ENCODE peak calls at places on chromosomes 7 and 10, in five cellular contexts. E, N, C, T and L are unnamed samples.

GRCh38 chr7:157250605-157251228 is 86.1 kb upstream of the DNAJB6 start:
- DNase-seq in E (no peak), N (peak; percentile 78), C (peak; percentile 66), T (peak; percentile 28), L (peak; percentile 72)

GRCh38 chr7:23120106-23120505 is 14.5 kb downstream of the KLHL7 start:
- DNase-seq in E (no peak), N (no peak), C (no peak), T (no peak), L (no peak)

GRCh38 chr7:70005885-70006284 is 407.6 kb downstream of the AUTS2 start:
- DNase-seq in E (no peak), N (no peak), C (no peak), T (no peak), L (no peak)

GRCh38 chr7:240887-241421 is 48.6 kb downstream of the FAM20C start:
- DNase-seq in E (no peak), N (no peak), C (no peak), T (no peak), L (no peak)

GRCh38 chr7:48090095-48090805 is 1.2 kb downstream of the UPP1 start:
- DNase-seq in E (peak; percentile 22), N (no peak), C (peak; percentile 34), T (no peak), L (no peak)

GRCh38 chr7:16092711-16093110 is 328.6 kb downstream of the CRPPA start:
- DNase-seq in E (no peak), N (no peak), C (no peak), T (no peak), L (no peak)

GRCh38 chr10:12819071-12819470 is 182.4 kb downstream of the CCDC3 start:
- DNase-seq in E (no peak), N (peak; percentile 49), C (no peak), T (no peak), L (no peak)

GRCh38 chr7:70097639-70098038 is 499.4 kb downstream of the AUTS2 start:
- DNase-seq in E (no peak), N (no peak), C (no peak), T (no peak), L (no peak)

GRCh38 chr10:69089638-69090599 is 2.0 kb downstream of the SRGN start:
- DNase-seq in E (peak; percentile 66), N (no peak), C (peak; percentile 54), T (peak; percentile 74), L (no peak)

GRCh38 chr7:127619681-127620405 is 1.9 kb upstream of the PAX4 start:
- DNase-seq in E (peak; percentile 22), N (peak; percentile 41), C (no peak), T (no peak), L (no peak)

GRCh38 chr10:6327906-6328707 is 125.4 kb downstream of the PFKFB3 start:
- DNase-seq in E (no peak), N (no peak), C (no peak), T (no peak), L (no peak)

GRCh38 chr10:11444531-11445228 is 166.8 kb downstream of the USP6NL start:
- DNase-seq in E (no peak), N (no peak), C (no peak), T (no peak), L (no peak)

GRCh38 chr7:57404967-57405421 is 45.0 kb upstream of the ZNF716 start:
- DNase-seq in E (no peak), N (no peak), C (no peak), T (no peak), L (no peak)

GRCh38 chr7:37208528-37208927 is 240.1 kb downstream of the ELMO1 start:
- DNase-seq in E (peak; percentile 16), N (peak; percentile 73), C (peak; percentile 62), T (no peak), L (no peak)

GRCh38 chr7:73909051-73909941 is 48.3 kb downstream of the TMEM270 start:
- DNase-seq in E (no peak), N (peak; percentile 16), C (no peak), T (no peak), L (no peak)

GRCh38 chr7:85030893-85031292 is 156.0 kb downstream of the SEMA3D start:
- DNase-seq in E (no peak), N (peak; percentile 1), C (peak; percentile 79), T (no peak), L (no peak)

GRCh38 chr10:79252450-79252849 is 94.8 kb upstream of the PPIF start:
- DNase-seq in E (no peak), N (no peak), C (no peak), T (no peak), L (no peak)

GRCh38 chr10:22978287-22978686 is 50.4 kb downstream of the ARMC3 start:
- DNase-seq in E (no peak), N (no peak), C (no peak), T (no peak), L (no peak)

GRCh38 chr7:26490631-26491624 is 199.3 kb downstream of the SNX10 start:
- DNase-seq in E (no peak), N (peak; percentile 55), C (no peak), T (no peak), L (no peak)

GRCh38 chr10:114548662-114549061 is 109.4 kb downstream of the ABLIM1 start:
- DNase-seq in E (no peak), N (peak; percentile 68), C (peak; percentile 56), T (no peak), L (peak; percentile 37)

GRCh38 chr7:45031829-45032228 is 31.8 kb downstream of the CCM2 start:
- DNase-seq in E (no peak), N (no peak), C (no peak), T (no peak), L (no peak)

GRCh38 chr7:74399006-74399405 is 54.7 kb upstream of the GTF2IRD1 start:
- DNase-seq in E (no peak), N (no peak), C (no peak), T (no peak), L (no peak)

GRCh38 chr10:3755440-3756359 is 29.3 kb downstream of the KLF6 start:
- DNase-seq in E (no peak), N (no peak), C (peak; percentile 64), T (no peak), L (no peak)

GRCh38 chr7:83130623-83131545 is 31.8 kb downstream of the PCLO start:
- DNase-seq in E (no peak), N (no peak), C (no peak), T (no peak), L (no peak)

GRCh38 chr7:51126324-51126723 is 190.3 kb downstream of the COBL start:
- DNase-seq in E (no peak), N (no peak), C (no peak), T (no peak), L (no peak)

GRCh38 chr10:30752481-30752881 is 122.9 kb upstream of the LYZL2 start:
- DNase-seq in E (no peak), N (peak; percentile 63), C (no peak), T (no peak), L (no peak)

GRCh38 chr7:135923700-135924261 is 53.4 kb downstream of the MTPN start:
- DNase-seq in E (no peak), N (no peak), C (peak; percentile 96), T (no peak), L (no peak)

GRCh38 chr10:130777507-130778165 is 533.9 kb downstream of the TCERG1L start:
- DNase-seq in E (no peak), N (no peak), C (no peak), T (no peak), L (no peak)

GRCh38 chr10:105258674-105259065 is 617.6 kb downstream of the SORCS3 start:
- DNase-seq in E (no peak), N (no peak), C (no peak), T (no peak), L (no peak)

GRCh38 chr7:41754046-41754445 is 51.2 kb upstream of the INHBA start:
- DNase-seq in E (no peak), N (no peak), C (peak; percentile 15), T (no peak), L (no peak)

GRCh38 chr10:93180402-93181040 is 106.8 kb downstream of the CYP26A1 start:
- DNase-seq in E (no peak), N (peak; percentile 15), C (peak; percentile 7), T (no peak), L (no peak)

GRCh38 chr7:93029056-93029455 is 88.7 kb downstream of the SAMD9 start:
- DNase-seq in E (no peak), N (no peak), C (no peak), T (no peak), L (no peak)

GRCh38 chr10:21171936-21172773 is 275.0 kb upstream of the NEBL start:
- DNase-seq in E (no peak), N (no peak), C (no peak), T (no peak), L (no peak)

DNA sequence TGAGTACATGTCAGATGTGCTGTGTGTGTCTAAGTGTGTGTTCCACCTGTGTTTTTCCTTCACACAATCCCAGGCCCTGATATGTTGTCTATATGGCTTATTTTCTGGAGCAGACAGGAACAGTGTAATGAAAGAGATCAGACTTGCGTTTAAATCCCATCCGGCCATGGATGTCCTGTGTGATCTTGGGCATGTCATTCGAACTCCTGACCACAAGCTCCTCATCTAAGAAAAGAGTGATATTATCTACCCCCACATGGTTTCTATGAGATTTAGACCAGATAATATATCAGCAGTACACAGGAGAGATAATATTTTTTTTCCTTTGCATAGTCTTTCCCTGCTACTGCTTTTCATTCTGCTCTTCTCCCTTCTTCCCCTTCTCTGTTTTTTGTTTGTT is 37.3 kb downstream of the APBB1IP start:
- DNase-seq in E (no peak), N (no peak), C (no peak), T (no peak), L (no peak)
- H3K4me3 ChIP-seq in E (no peak overlapping the region), N (no peak overlapping the region), C (no peak overlapping the region), T (no peak overlapping the region), L (no peak overlapping the region)

DNA sequence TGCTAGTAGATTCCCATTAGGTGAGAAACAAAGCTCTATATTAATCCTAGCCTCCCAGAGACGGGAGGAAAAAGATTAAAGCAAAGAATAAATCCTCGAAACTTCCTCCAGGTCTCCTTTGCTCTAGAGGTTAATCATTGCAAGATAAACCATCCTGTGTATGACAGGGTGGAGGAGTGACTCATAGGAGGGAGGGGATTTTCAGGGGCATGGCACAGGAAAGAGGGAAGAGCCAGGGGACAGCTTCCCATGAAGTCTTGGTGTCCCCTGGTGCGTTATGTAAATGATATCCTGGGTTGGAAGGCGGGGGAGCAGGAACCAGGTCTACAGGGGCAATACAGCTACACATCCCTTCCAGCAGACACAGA is 780 bp downstream of the CYP3A5 start:
- DNase-seq in E (no peak), N (no peak), C (peak; percentile 22), T (no peak), L (no peak)
- H3K4me3 ChIP-seq in E (no peak overlapping the region), N (peak overlapping the region; percentile 18), C (no peak overlapping the region), T (no peak overlapping the region), L (no peak overlapping the region)

GRCh38 chr7:24756545-24756988 is 697 bp downstream of the GSDME start:
- DNase-seq in E (no peak), N (no peak), C (peak; percentile 53), T (no peak), L (no peak)
- H3K4me3 ChIP-seq in E (peak overlapping the region; percentile 93), N (peak overlapping the region; percentile 74), C (peak overlapping the region; percentile 76), T (peak overlapping the region; percentile 59), L (peak overlapping the region; percentile 57)

DNA sequence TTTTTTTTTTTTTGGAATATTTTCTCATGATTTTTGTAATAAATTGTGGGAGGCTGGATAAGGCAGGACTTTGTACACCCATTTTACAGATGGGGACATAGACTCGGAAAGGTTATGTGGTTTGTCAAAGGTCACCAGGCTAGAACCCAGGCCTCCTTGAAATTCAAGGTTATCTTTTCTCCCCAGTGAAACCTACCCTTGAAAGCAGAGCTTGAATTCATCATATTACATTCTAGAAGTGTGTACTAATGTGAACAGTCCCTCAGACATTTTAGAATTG is 3.9 kb downstream of the ARID5B start:
- DNase-seq in E (no peak), N (no peak), C (no peak), T (no peak), L (no peak)
- H3K4me3 ChIP-seq in E (no peak overlapping the region), N (peak overlapping the region; percentile 7), C (no peak overlapping the region), T (no peak overlapping the region), L (no peak overlapping the region)